ENCODE peak calls at places on chromosomes 5 and 9, in eight cellular contexts. One of them, this sample, is unnamed.

GRCh38 chr5:157471709-157472108 is 11.7 kb downstream of the NIPAL4 start:
- DNase-seq in CD4-positive, CD25-positive, alpha-beta regulatory T cell: no peak
- DNase-seq in aorta: no peak
- DNase-seq in heart right ventricle: no peak
- DNase-seq in neural progenitor cell: peak
- DNase-seq in substantia nigra: no peak
- DNase-seq in right atrium auricular region: no peak
- DNase-seq in cardiac muscle cell: peak
- DNase-seq in this sample: no peak

GRCh38 chr9:107749787-107750444 is 260.3 kb upstream of the KLF4 start:
- DNase-seq in CD4-positive, CD25-positive, alpha-beta regulatory T cell: no peak
- DNase-seq in aorta: peak
- DNase-seq in heart right ventricle: peak
- DNase-seq in neural progenitor cell: peak
- DNase-seq in substantia nigra: peak
- DNase-seq in right atrium auricular region: peak
- DNase-seq in cardiac muscle cell: no peak
- DNase-seq in this sample: peak

GRCh38 chr9:4108708-4109444 is 191.0 kb downstream of the GLIS3 start:
- DNase-seq in CD4-positive, CD25-positive, alpha-beta regulatory T cell: no peak
- DNase-seq in aorta: no peak
- DNase-seq in heart right ventricle: no peak
- DNase-seq in neural progenitor cell: peak
- DNase-seq in substantia nigra: no peak
- DNase-seq in right atrium auricular region: no peak
- DNase-seq in cardiac muscle cell: no peak
- DNase-seq in this sample: no peak

GRCh38 chr5:82272957-82273356 is 5.2 kb downstream of the RPS23 start:
- DNase-seq in CD4-positive, CD25-positive, alpha-beta regulatory T cell: no peak
- DNase-seq in aorta: no peak
- DNase-seq in heart right ventricle: no peak
- DNase-seq in neural progenitor cell: peak
- DNase-seq in substantia nigra: no peak
- DNase-seq in right atrium auricular region: no peak
- DNase-seq in cardiac muscle cell: no peak
- DNase-seq in this sample: no peak

GRCh38 chr9:131744171-131744714 is 4.4 kb upstream of the RAPGEF1 start:
- DNase-seq in CD4-positive, CD25-positive, alpha-beta regulatory T cell: peak
- DNase-seq in aorta: no peak
- DNase-seq in heart right ventricle: no peak
- DNase-seq in neural progenitor cell: no peak
- DNase-seq in substantia nigra: peak
- DNase-seq in right atrium auricular region: no peak
- DNase-seq in cardiac muscle cell: no peak
- DNase-seq in this sample: no peak

GRCh38 chr5:139458580-139459407 is 3.7 kb downstream of the ECSCR start:
- DNase-seq in CD4-positive, CD25-positive, alpha-beta regulatory T cell: peak
- DNase-seq in aorta: peak
- DNase-seq in heart right ventricle: no peak
- DNase-seq in neural progenitor cell: no peak
- DNase-seq in substantia nigra: no peak
- DNase-seq in right atrium auricular region: no peak
- DNase-seq in cardiac muscle cell: no peak
- DNase-seq in this sample: no peak

GRCh38 chr5:134026521-134027202 is 21.9 kb upstream of the VDAC1 start:
- DNase-seq in CD4-positive, CD25-positive, alpha-beta regulatory T cell: peak
- DNase-seq in aorta: peak
- DNase-seq in heart right ventricle: no peak
- DNase-seq in neural progenitor cell: peak
- DNase-seq in substantia nigra: no peak
- DNase-seq in right atrium auricular region: no peak
- DNase-seq in cardiac muscle cell: peak
- DNase-seq in this sample: no peak

GRCh38 chr5:179731791-179732411 is 721 bp upstream of the MAML1 start:
- DNase-seq in CD4-positive, CD25-positive, alpha-beta regulatory T cell: no peak
- DNase-seq in aorta: no peak
- DNase-seq in heart right ventricle: peak
- DNase-seq in neural progenitor cell: no peak
- DNase-seq in substantia nigra: no peak
- DNase-seq in right atrium auricular region: peak
- DNase-seq in cardiac muscle cell: no peak
- DNase-seq in this sample: peak

GRCh38 chr9:131839281-131840084 is 99.6 kb upstream of the RAPGEF1 start:
- DNase-seq in CD4-positive, CD25-positive, alpha-beta regulatory T cell: peak
- DNase-seq in aorta: no peak
- DNase-seq in heart right ventricle: peak
- DNase-seq in neural progenitor cell: no peak
- DNase-seq in substantia nigra: no peak
- DNase-seq in right atrium auricular region: no peak
- DNase-seq in cardiac muscle cell: no peak
- DNase-seq in this sample: no peak

DNA sequence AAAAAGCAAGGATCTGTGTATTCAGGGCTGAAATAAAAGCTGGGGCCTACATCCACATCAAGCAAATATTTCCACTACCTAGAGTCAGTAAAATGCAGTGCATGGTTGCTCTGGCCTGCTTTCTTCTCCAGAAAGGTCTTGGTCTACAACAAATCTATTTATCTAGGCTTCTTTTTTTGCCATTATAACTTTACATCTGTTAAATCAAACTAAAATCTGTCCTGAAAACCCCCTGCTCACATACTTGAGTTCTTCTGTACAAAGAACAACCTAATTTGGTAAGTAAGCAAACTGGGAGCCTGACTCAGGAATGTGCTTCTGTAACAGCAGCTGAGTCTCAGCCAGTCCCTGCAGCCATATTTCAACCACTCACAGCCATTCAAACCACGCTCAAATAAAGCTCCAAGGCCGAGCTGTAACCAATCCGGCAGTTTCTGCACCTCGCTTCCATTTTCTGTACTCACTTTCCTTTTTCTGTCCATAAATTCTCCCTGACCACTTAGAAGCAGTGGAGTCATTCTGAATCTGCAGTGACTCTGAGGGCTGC is 95.8 kb downstream of the PLPP1 start:
- DNase-seq in CD4-positive, CD25-positive, alpha-beta regulatory T cell: no peak
- DNase-seq in aorta: no peak
- DNase-seq in heart right ventricle: no peak
- DNase-seq in neural progenitor cell: peak
- DNase-seq in substantia nigra: no peak
- DNase-seq in right atrium auricular region: no peak
- DNase-seq in cardiac muscle cell: peak
- DNase-seq in this sample: no peak
- H3K27ac ChIP-seq in CD4-positive, CD25-positive, alpha-beta regulatory T cell: no peak
- H3K27ac ChIP-seq in aorta: peak
- H3K27ac ChIP-seq in heart right ventricle: peak
- H3K27ac ChIP-seq in neural progenitor cell: no peak
- H3K27ac ChIP-seq in substantia nigra: peak
- H3K27ac ChIP-seq in right atrium auricular region: peak
- H3K27ac ChIP-seq in cardiac muscle cell: peak
- H3K27ac ChIP-seq in this sample: peak

GRCh38 chr5:127650649-127651048 is 1.8 kb downstream of the CTXN3 start:
- DNase-seq in CD4-positive, CD25-positive, alpha-beta regulatory T cell: no peak
- DNase-seq in aorta: no peak
- DNase-seq in heart right ventricle: no peak
- DNase-seq in neural progenitor cell: no peak
- DNase-seq in substantia nigra: no peak
- DNase-seq in right atrium auricular region: no peak
- DNase-seq in cardiac muscle cell: peak
- DNase-seq in this sample: no peak
- H3K27ac ChIP-seq in CD4-positive, CD25-positive, alpha-beta regulatory T cell: no peak
- H3K27ac ChIP-seq in aorta: no peak
- H3K27ac ChIP-seq in heart right ventricle: no peak
- H3K27ac ChIP-seq in neural progenitor cell: no peak
- H3K27ac ChIP-seq in substantia nigra: no peak
- H3K27ac ChIP-seq in right atrium auricular region: no peak
- H3K27ac ChIP-seq in cardiac muscle cell: peak
- H3K27ac ChIP-seq in this sample: no peak

GRCh38 chr5:109743770-109744212 is 54.1 kb downstream of the MAN2A1 start:
- DNase-seq in CD4-positive, CD25-positive, alpha-beta regulatory T cell: no peak
- DNase-seq in aorta: no peak
- DNase-seq in heart right ventricle: no peak
- DNase-seq in neural progenitor cell: peak
- DNase-seq in substantia nigra: no peak
- DNase-seq in right atrium auricular region: no peak
- DNase-seq in cardiac muscle cell: no peak
- DNase-seq in this sample: no peak
- H3K27ac ChIP-seq in CD4-positive, CD25-positive, alpha-beta regulatory T cell: no peak
- H3K27ac ChIP-seq in aorta: peak
- H3K27ac ChIP-seq in heart right ventricle: peak
- H3K27ac ChIP-seq in neural progenitor cell: no peak
- H3K27ac ChIP-seq in substantia nigra: peak
- H3K27ac ChIP-seq in right atrium auricular region: no peak
- H3K27ac ChIP-seq in cardiac muscle cell: no peak
- H3K27ac ChIP-seq in this sample: peak

DNA sequence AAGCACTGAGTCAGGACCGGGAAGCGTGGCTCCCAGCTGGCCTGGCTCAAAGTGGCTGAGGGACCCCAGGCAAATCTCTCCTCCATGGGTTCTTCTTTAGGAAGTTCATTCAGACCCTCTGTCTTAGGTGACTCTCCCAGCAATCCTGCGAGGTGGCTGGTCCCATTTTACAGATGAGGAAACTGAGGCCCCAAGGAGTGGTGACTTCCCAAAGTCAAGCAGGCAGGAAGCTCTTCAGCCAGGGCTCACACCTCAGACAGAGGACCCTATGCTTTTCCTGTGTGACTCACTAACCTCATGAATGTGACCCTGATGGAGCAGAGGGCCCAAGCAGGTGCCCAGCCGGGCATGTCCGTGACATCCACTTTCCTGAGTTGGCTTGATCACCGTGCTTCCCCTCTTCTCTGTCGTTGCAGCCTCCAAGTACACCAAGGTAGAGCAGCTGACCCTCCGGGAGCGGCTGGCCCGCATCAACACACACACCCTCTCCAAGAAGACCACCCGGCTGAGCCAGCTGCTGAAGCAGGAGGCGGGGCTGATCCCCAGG is 36.5 kb downstream of the ARHGEF37 start:
- DNase-seq in CD4-positive, CD25-positive, alpha-beta regulatory T cell: no peak
- DNase-seq in aorta: no peak
- DNase-seq in heart right ventricle: no peak
- DNase-seq in neural progenitor cell: no peak
- DNase-seq in substantia nigra: no peak
- DNase-seq in right atrium auricular region: no peak
- DNase-seq in cardiac muscle cell: no peak
- DNase-seq in this sample: no peak
- H3K27ac ChIP-seq in CD4-positive, CD25-positive, alpha-beta regulatory T cell: no peak
- H3K27ac ChIP-seq in aorta: no peak
- H3K27ac ChIP-seq in heart right ventricle: peak
- H3K27ac ChIP-seq in neural progenitor cell: no peak
- H3K27ac ChIP-seq in substantia nigra: no peak
- H3K27ac ChIP-seq in right atrium auricular region: no peak
- H3K27ac ChIP-seq in cardiac muscle cell: no peak
- H3K27ac ChIP-seq in this sample: no peak

This sample was measured in upper lobe of right lung.